ENCODE peak calls at places on chromosomes 3 and 15, in four cellular contexts. H, B, O and J are unnamed samples.

GRCh38 chr3:55692958-55693558 is 206.0 kb upstream of the WNT5A start:
- DNase-seq in H (no peak), B (peak; percentile 29), O (no peak), J (no peak)

GRCh38 chr15:55916666-55917409 is 76.6 kb downstream of the NEDD4 start:
- DNase-seq in H (no peak), B (no peak), O (no peak), J (no peak)

GRCh38 chr3:170703121-170703588 is 117.3 kb upstream of the SLC7A14 start:
- DNase-seq in H (no peak), B (no peak), O (no peak), J (no peak)

GRCh38 chr3:110625126-110625798 is 446.4 kb upstream of the NECTIN3 start:
- DNase-seq in H (no peak), B (no peak), O (no peak), J (no peak)

GRCh38 chr3:146542179-146542578 is 2.2 kb downstream of the PLSCR1 start:
- DNase-seq in H (no peak), B (no peak), O (no peak), J (peak; percentile 49)

GRCh38 chr15:65666257-65666656 is 44.5 kb downstream of the SLC24A1 start:
- DNase-seq in H (no peak), B (no peak), O (no peak), J (no peak)

GRCh38 chr3:29540544-29540943 is 259.7 kb downstream of the RBMS3 start:
- DNase-seq in H (no peak), B (no peak), O (no peak), J (no peak)

GRCh38 chr15:58457466-58457965 is 25.7 kb downstream of the LIPC start:
- DNase-seq in H (no peak), B (no peak), O (no peak), J (no peak)

GRCh38 chr3:159232966-159233365 is 431.1 kb downstream of the MFSD1 start:
- DNase-seq in H (no peak), B (no peak), O (no peak), J (no peak)

GRCh38 chr15:43249699-43250203 is 17.0 kb downstream of the TGM5 start:
- DNase-seq in H (no peak), B (no peak), O (no peak), J (peak; percentile 97)

GRCh38 chr3:46852839-46853355 is 10.3 kb downstream of the MYL3 start:
- DNase-seq in H (peak; percentile 40), B (no peak), O (no peak), J (no peak)

GRCh38 chr15:40891810-40892448 is 2.3 kb upstream of the VPS18 start:
- DNase-seq in H (no peak), B (peak; percentile 64), O (no peak), J (no peak)

GRCh38 chr3:46353639-46354410 is at the start of gene CCR2:
- DNase-seq in H (no peak), B (no peak), O (no peak), J (peak; percentile 52)

GRCh38 chr3:117217355-117217754 is 507.8 kb downstream of the TUSC7 start:
- DNase-seq in H (no peak), B (peak; percentile 7), O (no peak), J (no peak)

GRCh38 chr3:140447991-140448390 is 229.9 kb upstream of the TRIM42 start:
- DNase-seq in H (no peak), B (no peak), O (no peak), J (no peak)

GRCh38 chr15:41494922-41495735 is 1.5 kb downstream of the ITPKA start:
- DNase-seq in H (no peak), B (no peak), O (no peak), J (no peak)

GRCh38 chr3:15152166-15152565 is 53.2 kb upstream of the RBSN start:
- DNase-seq in H (no peak), B (no peak), O (no peak), J (no peak)

GRCh38 chr3:25831578-25831977 is 41.7 kb downstream of the OXSM start:
- DNase-seq in H (no peak), B (peak; percentile 14), O (no peak), J (no peak)

GRCh38 chr3:58236527-58237237 is 910 bp upstream of the ABHD6 start:
- DNase-seq in H (no peak), B (no peak), O (no peak), J (no peak)

GRCh38 chr15:33448961-33449611 is 138.3 kb downstream of the RYR3 start:
- DNase-seq in H (no peak), B (no peak), O (peak; percentile 41), J (no peak)

GRCh38 chr3:193240436-193240849 is 579 bp upstream of the PLAAT1 start:
- DNase-seq in H (no peak), B (peak; percentile 55), O (no peak), J (no peak)

GRCh38 chr3:192372001-192372400 is 355.3 kb downstream of the FGF12 start:
- DNase-seq in H (no peak), B (no peak), O (peak; percentile 20), J (no peak)

GRCh38 chr3:94453864-94454263 is 391.0 kb downstream of the NSUN3 start:
- DNase-seq in H (no peak), B (no peak), O (no peak), J (no peak)

GRCh38 chr3:146715176-146715575 is 110.0 kb upstream of the PLSCR5 start:
- DNase-seq in H (no peak), B (no peak), O (no peak), J (no peak)

GRCh38 chr3:7270731-7271130 is 409.8 kb downstream of the GRM7 start:
- DNase-seq in H (no peak), B (no peak), O (no peak), J (no peak)

DNA sequence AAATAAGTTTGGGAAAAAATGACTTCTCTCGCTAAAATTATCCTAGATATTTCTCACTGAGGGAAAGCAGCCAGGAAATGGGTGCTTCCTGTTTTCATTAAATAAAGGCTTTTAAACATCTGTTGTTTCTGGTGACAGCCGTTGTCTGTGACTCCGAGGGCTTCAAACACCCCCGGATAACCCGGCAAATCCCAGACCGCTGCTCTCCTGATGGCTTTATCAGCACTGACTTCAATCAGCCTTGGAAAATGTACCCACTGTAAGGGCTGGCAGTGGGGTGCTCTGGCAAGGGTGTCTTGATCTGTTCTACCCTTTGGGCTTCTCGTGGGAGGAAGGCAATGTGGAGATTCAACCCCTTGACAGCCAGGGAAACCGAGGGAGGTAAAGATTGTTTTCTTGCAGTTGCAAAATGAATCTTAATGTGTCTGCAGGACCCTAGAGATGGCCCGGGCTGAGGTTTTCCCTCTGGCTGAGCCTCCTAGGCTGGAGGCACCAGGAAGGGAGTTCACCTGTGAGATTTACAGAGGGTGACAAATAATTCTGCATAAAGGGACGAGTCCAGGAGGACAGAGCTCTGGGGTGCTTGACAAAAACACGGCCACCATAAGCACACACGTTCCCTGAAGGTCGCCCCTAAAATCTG is 33.6 kb upstream of the SEC13 start:
- DNase-seq in H (no peak), B (peak; percentile 77), O (no peak), J (no peak)
- H3K4me3 ChIP-seq in H (no peak overlapping the region), B (no peak overlapping the region), O (no peak overlapping the region), J (no peak overlapping the region)

DNA sequence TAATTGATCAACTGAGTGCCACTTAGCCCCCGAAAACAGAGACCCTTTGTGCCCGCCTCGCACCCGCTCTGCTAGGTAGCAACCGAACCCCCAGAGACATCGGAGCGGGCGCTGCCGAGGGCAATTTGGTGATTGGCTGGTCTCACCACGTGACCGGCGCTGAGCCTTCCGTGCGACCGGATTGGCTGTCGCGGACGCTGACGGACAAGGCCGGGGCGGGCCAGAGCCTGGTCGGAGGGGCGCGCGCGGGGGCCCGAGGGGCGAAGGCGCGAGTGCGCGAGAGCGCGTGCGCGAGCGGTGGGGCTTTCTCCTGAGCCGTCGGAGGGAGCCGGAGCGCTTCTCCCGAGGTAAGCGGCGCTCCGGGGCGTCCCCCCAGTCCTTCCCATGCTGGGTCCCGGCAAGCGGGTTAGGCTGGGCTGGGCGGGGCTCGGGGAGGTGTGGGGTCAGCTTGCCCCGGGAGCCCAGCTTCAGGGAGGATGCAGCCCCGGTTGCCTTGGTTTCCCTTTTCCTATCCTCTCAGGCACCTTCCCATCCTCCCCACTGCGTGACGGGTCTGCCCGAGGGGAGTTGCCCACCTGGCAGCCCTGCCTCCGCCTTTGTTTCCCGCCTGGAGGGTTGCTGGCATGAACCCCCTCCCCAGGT is at the start of gene TMEM108:
- DNase-seq in H (peak; percentile 81), B (peak; percentile 95), O (peak; percentile 57), J (no peak)
- H3K4me3 ChIP-seq in H (peak within 1 kb of the TSS; percentile 44), B (peak within 1 kb of the TSS; percentile 82), O (peak within 1 kb of the TSS; percentile 67), J (peak within 1 kb of the TSS; percentile 1)

GRCh38 chr3:172591876-172592771 is 68.9 kb upstream of the TNFSF10 start:
- DNase-seq in H (no peak), B (no peak), O (no peak), J (no peak)

GRCh38 chr3:172598904-172599303 is 75.7 kb upstream of the TNFSF10 start:
- DNase-seq in H (no peak), B (no peak), O (no peak), J (no peak)

GRCh38 chr3:172592898-172593669 is 69.9 kb upstream of the TNFSF10 start:
- DNase-seq in H (no peak), B (no peak), O (no peak), J (no peak)

GRCh38 chr3:172596394-172596706 is 73.1 kb upstream of the TNFSF10 start:
- DNase-seq in H (no peak), B (no peak), O (no peak), J (no peak)

DNA sequence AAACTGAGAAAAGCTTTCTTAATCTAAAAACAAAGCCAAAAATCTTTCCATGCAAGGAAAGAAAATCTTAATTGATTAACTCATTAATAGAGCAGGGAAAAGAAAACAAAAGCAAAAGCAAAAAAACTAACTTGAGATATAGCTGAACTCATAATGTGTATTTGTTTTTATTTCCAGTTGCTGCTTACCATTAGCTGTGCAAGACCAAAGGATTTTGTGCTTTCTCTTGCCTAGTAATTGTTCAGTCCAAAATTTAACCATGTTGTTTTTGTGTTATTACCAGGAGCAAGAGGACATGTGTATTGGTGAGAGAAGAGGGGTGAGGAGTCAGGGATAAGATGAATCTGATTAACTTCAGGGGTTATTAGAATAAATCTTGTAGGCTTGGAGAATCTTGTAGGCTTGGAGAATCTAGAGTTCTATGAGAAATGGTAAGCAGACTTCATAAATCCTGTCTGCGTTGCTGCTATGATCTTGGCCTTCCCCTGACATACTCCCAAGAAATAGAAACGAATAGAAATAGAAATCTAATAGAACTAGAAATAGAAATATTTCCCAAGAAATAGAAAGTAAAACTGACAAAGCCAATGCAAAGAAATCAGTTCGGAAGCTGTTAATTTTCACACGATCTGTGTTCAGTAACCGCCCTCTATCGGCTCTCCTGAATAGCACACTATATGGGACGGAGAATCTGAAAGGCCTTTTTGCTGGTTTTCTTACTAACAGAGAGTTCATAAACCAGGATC is 72.6 kb upstream of the TNFSF10 start:
- DNase-seq in H (no peak), B (no peak), O (no peak), J (peak; percentile 49)
- H3K4me3 ChIP-seq in H (no peak overlapping the region), B (no peak overlapping the region), O (peak overlapping the region; percentile 41), J (no peak overlapping the region)

GRCh38 chr3:23655749-23656148 is 150.0 kb upstream of the UBE2E1 start:
- DNase-seq in H (no peak), B (no peak), O (no peak), J (no peak)

GRCh38 chr3:23656821-23657220 is 148.9 kb upstream of the UBE2E1 start:
- DNase-seq in H (no peak), B (no peak), O (no peak), J (no peak)

GRCh38 chr3:23653647-23654525 is 151.9 kb upstream of the UBE2E1 start:
- DNase-seq in H (no peak), B (no peak), O (no peak), J (no peak)

GRCh38 chr3:23656199-23656598 is 149.6 kb upstream of the UBE2E1 start:
- DNase-seq in H (no peak), B (no peak), O (no peak), J (no peak)

DNA sequence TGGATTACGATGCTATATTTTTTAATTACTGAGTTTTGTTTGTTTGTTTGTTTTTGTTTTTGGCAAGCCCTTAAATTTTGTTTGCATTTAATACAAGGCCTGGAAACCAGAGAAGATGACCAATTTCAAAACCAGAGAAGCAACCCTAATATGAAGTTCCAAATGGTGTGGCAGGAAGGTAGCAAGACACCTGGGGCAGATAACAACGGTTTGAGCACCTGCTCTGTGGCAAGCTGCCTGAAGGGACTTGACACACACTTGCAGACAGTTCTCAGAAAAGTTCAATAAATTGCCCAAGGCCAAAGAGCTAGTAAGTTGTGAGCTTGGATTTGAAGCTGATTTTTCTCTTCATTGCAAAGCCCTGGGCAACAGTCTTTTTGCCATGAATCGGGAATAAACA is 151.2 kb upstream of the UBE2E1 start:
- DNase-seq in H (no peak), B (no peak), O (no peak), J (no peak)
- H3K4me3 ChIP-seq in H (no peak overlapping the region), B (no peak overlapping the region), O (no peak overlapping the region), J (no peak overlapping the region)